ENCODE peak calls at places on chromosomes 4 and X, in ten cellular contexts. J, Q, E, N, Z, D, B, V, Y and L are unnamed samples.

GRCh38 chrX:45824471-45824870 is 623.8 kb upstream of the DIPK2B start:
- DNase-seq in Y (no peak), V (peak; percentile 73), Q (no peak), N (no peak), E (peak; percentile 27), D (no peak), J (no peak), B (no peak), Z (peak; percentile 84), L (peak; percentile 89)

GRCh38 chr4:73450398-73451004 is 14.5 kb downstream of the AFP start:
- DNase-seq in Q (no peak), D (no peak), E (peak; percentile 62), Y (no peak), B (no peak), J (peak; percentile 38), Z (no peak), N (no peak), V (no peak), L (peak; percentile 53)

GRCh38 chr4:20272411-20272872 is 20.7 kb downstream of the SLIT2 start:
- DNase-seq in B (no peak), J (no peak), D (no peak), Q (no peak), N (no peak), Z (no peak), Y (no peak), V (no peak), E (no peak), L (no peak)

GRCh38 chr4:182240161-182241130 is 2.8 kb upstream of the TENM3 start:
- DNase-seq in Q (no peak), B (no peak), Y (no peak), N (peak; percentile 53), D (no peak), Z (no peak), V (peak; percentile 25), E (no peak), J (no peak), L (no peak)

GRCh38 chrX:144334577-144334976 is 450.7 kb downstream of the UBE2NL start:
- DNase-seq in B (no peak), V (no peak), Z (no peak), J (no peak), N (no peak), E (peak; percentile 9), D (no peak), Y (no peak), Q (no peak), L (no peak)

GRCh38 chr4:47814896-47815295 is 23.0 kb downstream of the CORIN start:
- DNase-seq in B (no peak), V (no peak), Z (no peak), Y (no peak), Q (no peak), D (no peak), N (no peak), E (no peak), J (no peak), L (no peak)

GRCh38 chr4:158722291-158722916 is 792 bp downstream of the PPID start:
- DNase-seq in V (peak; percentile 10), J (no peak), N (peak; percentile 38), Y (peak; percentile 9), B (no peak), Z (no peak), Q (no peak), E (peak; percentile 56), D (no peak), L (no peak)

GRCh38 chrX:789096-789495 is 158.5 kb downstream of the SHOX start:
- DNase-seq in J (no peak), D (no peak), B (no peak), Y (no peak), Z (no peak), E (no peak), Q (no peak), V (no peak), N (no peak), L (no peak)

GRCh38 chr4:142563682-142564291 is 282.3 kb downstream of the INPP4B start:
- DNase-seq in D (no peak), E (no peak), Z (no peak), V (no peak), J (no peak), N (no peak), Q (no peak), B (no peak), Y (peak; percentile 19), L (no peak)

GRCh38 chr4:104591505-104591904 is 96.8 kb upstream of the CXXC4 start:
- DNase-seq in Y (no peak), D (peak; percentile 69), B (no peak), Z (no peak), Q (no peak), V (no peak), J (peak; percentile 56), N (peak; percentile 70), E (no peak), L (no peak)

GRCh38 chr4:106210021-106210420 is 106.0 kb downstream of the TBCK start:
- DNase-seq in J (no peak), N (no peak), E (no peak), Y (no peak), Z (no peak), B (no peak), D (no peak), Q (no peak), V (no peak), L (no peak)

GRCh38 chr4:106208481-106209460 is 107.2 kb downstream of the TBCK start:
- DNase-seq in Y (no peak), N (no peak), D (no peak), Q (no peak), Z (no peak), B (no peak), E (no peak), V (no peak), J (peak; percentile 23), L (no peak)
- H3K27ac ChIP-seq in Y (no peak overlapping the region), N (no peak overlapping the region), D (no peak overlapping the region), Q (no peak overlapping the region), Z (no peak overlapping the region), B (no peak overlapping the region), E (no peak overlapping the region), V (no peak overlapping the region), J (no peak overlapping the region), L (no peak overlapping the region)

GRCh38 chrX:72271091-72271490 is 6.0 kb downstream of the RPS4X start:
- DNase-seq in Q (no peak), E (no peak), D (no peak), V (no peak), Y (no peak), Z (no peak), N (no peak), B (no peak), J (no peak), L (no peak)

GRCh38 chrX:72272868-72273267 is 4.2 kb downstream of the RPS4X start:
- DNase-seq in Q (no peak), V (no peak), B (no peak), Y (no peak), E (no peak), J (no peak), D (no peak), N (no peak), Z (no peak), L (no peak)

GRCh38 chrX:72273718-72274117 is 3.3 kb downstream of the RPS4X start:
- DNase-seq in J (no peak), Q (peak; percentile 6), Y (no peak), B (no peak), N (no peak), Z (no peak), E (no peak), D (no peak), V (no peak), L (no peak)

GRCh38 chrX:72270316-72270866 is 6.7 kb downstream of the RPS4X start:
- DNase-seq in E (no peak), N (no peak), V (no peak), D (no peak), Y (no peak), Q (no peak), B (no peak), J (no peak), Z (no peak), L (no peak)

DNA sequence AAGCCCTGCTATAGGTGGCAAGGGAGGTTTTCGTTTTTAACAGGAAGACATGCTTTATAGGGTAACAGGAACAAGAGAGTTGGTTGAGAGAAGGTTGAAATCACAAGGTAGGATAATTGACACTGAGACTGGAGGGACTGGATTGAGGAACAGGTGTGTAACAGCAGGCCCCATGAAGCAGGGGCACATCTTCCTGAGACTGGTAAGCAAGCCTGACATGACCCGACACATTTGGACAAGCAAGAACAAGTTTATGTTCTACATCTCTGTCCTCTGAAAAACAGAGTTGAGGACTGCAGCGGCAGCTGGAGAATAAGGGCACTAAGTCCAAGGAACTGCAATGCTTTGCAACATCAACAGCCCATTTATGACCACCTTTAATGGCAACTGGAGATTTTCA is 5.2 kb downstream of the RPS4X start:
- DNase-seq in Q (no peak), N (no peak), Z (no peak), Y (no peak), B (no peak), J (no peak), D (no peak), E (no peak), V (no peak), L (no peak)
- H3K4me3 ChIP-seq in Q (no peak overlapping the region), N (no peak overlapping the region), Z (no peak overlapping the region), Y (no peak overlapping the region), B (no peak overlapping the region), J (no peak overlapping the region), D (no peak overlapping the region), E (no peak overlapping the region), V (no peak overlapping the region), L (no peak overlapping the region)

DNA sequence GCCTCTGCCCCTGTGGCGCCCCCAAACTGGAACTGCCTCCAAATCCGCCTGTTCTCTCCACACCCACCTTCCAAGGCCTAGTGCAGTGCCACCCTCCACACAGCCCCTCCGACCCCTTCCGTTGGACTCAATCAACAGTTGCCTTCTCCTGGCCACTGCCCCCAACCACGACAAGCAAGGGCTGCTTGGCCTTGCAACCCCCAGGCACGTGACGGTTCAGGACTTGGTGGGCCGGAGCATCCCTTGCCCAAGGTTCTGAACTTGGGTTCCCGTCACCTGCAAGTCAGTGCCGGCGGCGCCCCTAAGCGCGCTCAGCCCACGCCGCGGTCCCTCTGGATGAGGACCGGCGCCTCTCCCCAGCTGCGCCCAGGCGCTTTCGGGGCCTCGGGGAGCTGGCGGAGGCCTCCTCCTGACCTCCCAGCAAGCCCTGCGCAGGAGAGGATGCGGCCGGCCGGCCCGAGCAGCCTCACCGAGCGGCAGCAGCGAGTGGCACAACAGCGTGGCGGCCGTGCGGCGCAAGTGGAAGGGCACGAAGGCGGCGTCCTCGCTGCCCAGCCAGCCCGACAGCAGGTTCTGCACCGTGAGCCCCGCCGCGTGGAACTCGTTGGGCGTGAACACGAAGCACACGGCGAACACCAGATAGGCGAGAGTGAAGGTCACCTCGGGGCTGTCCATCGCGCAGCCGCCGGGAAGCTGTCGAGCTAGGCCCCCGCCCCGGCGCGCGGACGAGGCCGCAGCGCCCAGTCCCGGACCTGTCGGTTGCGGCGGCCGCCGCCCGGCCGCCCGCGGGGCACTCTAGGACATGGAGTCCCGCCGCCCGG is 750 bp downstream of the TMEM129 start:
- DNase-seq in D (no peak), E (peak; percentile 67), N (peak; percentile 71), Q (no peak), V (no peak), Y (no peak), J (peak; percentile 71), Z (no peak), B (peak; percentile 35), L (peak; percentile 86)
- H3K4me1 ChIP-seq in D (no peaks in the 10 kb centered on the region), E (peaks cover 10% of the 10 kb centered on the region), N (peaks cover 11% of the 10 kb centered on the region), Q (peaks cover 35% of the 10 kb centered on the region), V (peaks cover 19% of the 10 kb centered on the region), Y (peaks cover 31% of the 10 kb centered on the region), J (peaks cover 21% of the 10 kb centered on the region), Z (peaks cover 36% of the 10 kb centered on the region), B (peaks cover 47% of the 10 kb centered on the region), L (no peaks in the 10 kb centered on the region)

DNA sequence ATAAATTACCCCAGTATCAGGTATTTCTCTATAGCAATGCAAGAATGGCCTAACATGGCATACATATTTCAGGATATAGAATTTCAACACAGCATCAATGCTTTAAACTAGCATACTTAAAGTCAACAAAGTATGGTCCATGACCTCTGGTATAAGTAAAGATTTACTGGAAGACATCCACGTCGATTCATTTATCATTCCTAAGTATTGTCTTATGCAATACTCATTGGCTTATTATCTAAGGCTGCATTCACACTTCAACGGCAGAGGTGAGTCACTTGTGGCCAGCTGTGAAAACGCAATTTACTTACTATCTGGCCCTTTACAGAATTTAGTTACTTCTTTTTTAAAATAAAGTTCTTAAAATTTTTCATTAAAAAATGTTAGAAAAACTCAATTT is 42.6 kb downstream of the ADGRA3 start:
- DNase-seq in Z (no peak), V (no peak), D (no peak), N (no peak), J (no peak), Q (no peak), B (no peak), E (no peak), Y (no peak), L (no peak)
- H3K27ac ChIP-seq in Z (no peak overlapping the region), V (no peak overlapping the region), D (no peak overlapping the region), N (no peak overlapping the region), J (no peak overlapping the region), Q (no peak overlapping the region), B (no peak overlapping the region), E (no peak overlapping the region), Y (no peak overlapping the region), L (no peak overlapping the region)